ENCODE peak calls at places on chromosomes 4 and X, in seven cellular contexts. D is psoas muscle, O is colonic mucosa, H is heart left ventricle, Q is sigmoid colon, S is left ventricle myocardium inferior, W is ovary. E is an unnamed sample. For H3K4me1, the result is how much of the 10 kb centered on the place peaks cover.

GRCh38 chrX:119194631-119195030 is 41.5 kb upstream of the PGRMC1 start:
- DNase-seq in D (no peak), O (no peak), H (no peak), Q (no peak), S (no peak), W (no peak), E (no peak)

GRCh38 chrX:149491812-149492211 is 13.3 kb downstream of the IDS start:
- DNase-seq in D (no peak), O (peak), H (no peak), Q (no peak), S (no peak), W (no peak), E (no peak)

GRCh38 chr4:71400788-71401187 is 62.0 kb downstream of the SLC4A4 start:
- DNase-seq in D (no peak), O (no peak), H (no peak), Q (no peak), S (no peak), W (no peak), E (no peak)

GRCh38 chr4:162849922-162850321 is 316.8 kb downstream of the NAF1 start:
- DNase-seq in D (no peak), O (no peak), H (no peak), Q (no peak), S (no peak), W (no peak), E (no peak)

GRCh38 chr4:185086053-185086452 is 57.0 kb upstream of the SLC25A4 start:
- DNase-seq in D (no peak), O (no peak), H (no peak), Q (no peak), S (no peak), W (no peak), E (no peak)

GRCh38 chr4:68817386-68817785 is 1.6 kb downstream of the UGT2B10 start:
- DNase-seq in D (no peak), O (no peak), H (no peak), Q (no peak), S (no peak), W (no peak), E (no peak)

GRCh38 chrX:77431227-77431626 is 16.0 kb upstream of the FGF16 start:
- DNase-seq in D (peak), O (no peak), H (no peak), Q (no peak), S (no peak), W (no peak), E (no peak)

GRCh38 chr4:155667538-155668511 is 1.2 kb downstream of the GUCY1A1 start:
- DNase-seq in D (peak), O (peak), H (peak), Q (peak), S (peak), W (no peak), E (peak)

GRCh38 chr4:151147000-151147399 is 47.6 kb downstream of the RPS3A start:
- DNase-seq in D (no peak), O (no peak), H (no peak), Q (no peak), S (no peak), W (no peak), E (no peak)

GRCh38 chr4:112775801-112776200 is 138.9 kb downstream of the LARP7 start:
- DNase-seq in D (no peak), O (no peak), H (no peak), Q (no peak), S (no peak), W (no peak), E (no peak)

GRCh38 chr4:98950925-98951324 is 22.0 kb upstream of the EIF4E start:
- DNase-seq in D (no peak), O (no peak), H (no peak), Q (no peak), S (no peak), W (no peak), E (no peak)

GRCh38 chr4:24753519-24753918 is 41.9 kb upstream of the SOD3 start:
- DNase-seq in D (no peak), O (no peak), H (no peak), Q (no peak), S (no peak), W (no peak), E (no peak)

GRCh38 chr4:72031868-72032619 is at the start of gene NPFFR2:
- DNase-seq in D (peak), O (no peak), H (no peak), Q (no peak), S (peak), W (no peak), E (no peak)

GRCh38 chrX:132025085-132025484 is 2.0 kb downstream of the STK26 start:
- DNase-seq in D (no peak), O (no peak), H (no peak), Q (no peak), S (no peak), W (no peak), E (no peak)

GRCh38 chrX:132022115-132022862 is 813 bp upstream of the STK26 start:
- DNase-seq in D (no peak), O (peak), H (no peak), Q (no peak), S (no peak), W (no peak), E (no peak)

GRCh38 chrX:132023117-132023895 is at the start of gene STK26:
- DNase-seq in D (peak), O (peak), H (peak), Q (peak), S (peak), W (peak), E (peak)

GRCh38 chrX:132022863-132023116 is 312 bp upstream of the STK26 start:
- DNase-seq in D (no peak), O (no peak), H (no peak), Q (no peak), S (peak), W (no peak), E (no peak)

DNA sequence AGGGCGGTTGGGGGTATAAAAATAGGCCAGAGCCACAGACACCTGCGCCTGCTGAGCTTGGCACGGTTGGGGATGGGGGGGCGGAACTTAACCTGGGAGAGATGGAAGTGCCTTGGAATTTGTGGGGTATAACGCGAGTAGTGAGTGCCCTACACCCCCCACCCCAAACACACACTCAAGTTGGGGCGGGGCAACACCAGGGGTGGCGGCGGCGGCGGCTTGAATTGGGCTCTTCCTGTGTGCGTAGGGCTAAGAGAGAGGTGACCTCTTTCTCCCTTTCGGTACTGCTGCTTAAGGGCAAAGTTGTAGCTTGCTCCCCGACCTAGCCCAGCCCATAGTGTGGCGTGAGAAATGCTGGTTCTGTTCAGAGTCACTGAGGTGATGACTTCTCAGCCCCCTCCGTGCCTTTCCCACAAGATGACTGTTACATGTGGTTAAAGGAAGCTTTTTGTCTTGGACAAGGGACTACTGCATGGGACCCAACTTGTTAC is 839 bp downstream of the STK26 start:
- DNase-seq in D (no peak), O (peak), H (no peak), Q (no peak), S (peak), W (no peak), E (peak)
- H3K4me1 ChIP-seq in D (under half), O (under half), H (under half), Q (under half), S (under half), W (under half), E (under half)

DNA sequence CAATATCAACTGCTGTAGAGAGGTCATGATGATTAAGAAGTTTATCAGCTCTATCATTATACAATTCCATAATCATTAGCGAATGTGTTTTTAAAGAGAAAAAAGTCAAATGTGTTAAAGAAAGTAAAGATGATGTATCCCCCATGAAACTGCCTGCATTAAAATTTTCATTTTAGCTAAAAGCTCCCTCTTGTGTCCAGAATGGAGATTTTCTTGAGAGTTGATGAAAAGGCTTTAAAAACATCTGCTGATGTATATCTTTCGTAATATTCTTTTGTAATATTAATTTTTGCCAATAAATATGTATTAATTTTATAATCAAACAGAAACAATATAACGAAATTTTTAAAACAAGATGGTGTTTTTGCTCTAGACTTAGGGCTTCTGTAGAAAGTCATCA is 52.1 kb upstream of the LHFPL1 start:
- DNase-seq in D (no peak), O (no peak), H (no peak), Q (no peak), S (no peak), W (no peak), E (no peak)
- TF ChIP-seq CTCF in D (peak), O (no peak), H (no peak), Q (no peak), S (peak), W (no peak), E (no peak)

DNA sequence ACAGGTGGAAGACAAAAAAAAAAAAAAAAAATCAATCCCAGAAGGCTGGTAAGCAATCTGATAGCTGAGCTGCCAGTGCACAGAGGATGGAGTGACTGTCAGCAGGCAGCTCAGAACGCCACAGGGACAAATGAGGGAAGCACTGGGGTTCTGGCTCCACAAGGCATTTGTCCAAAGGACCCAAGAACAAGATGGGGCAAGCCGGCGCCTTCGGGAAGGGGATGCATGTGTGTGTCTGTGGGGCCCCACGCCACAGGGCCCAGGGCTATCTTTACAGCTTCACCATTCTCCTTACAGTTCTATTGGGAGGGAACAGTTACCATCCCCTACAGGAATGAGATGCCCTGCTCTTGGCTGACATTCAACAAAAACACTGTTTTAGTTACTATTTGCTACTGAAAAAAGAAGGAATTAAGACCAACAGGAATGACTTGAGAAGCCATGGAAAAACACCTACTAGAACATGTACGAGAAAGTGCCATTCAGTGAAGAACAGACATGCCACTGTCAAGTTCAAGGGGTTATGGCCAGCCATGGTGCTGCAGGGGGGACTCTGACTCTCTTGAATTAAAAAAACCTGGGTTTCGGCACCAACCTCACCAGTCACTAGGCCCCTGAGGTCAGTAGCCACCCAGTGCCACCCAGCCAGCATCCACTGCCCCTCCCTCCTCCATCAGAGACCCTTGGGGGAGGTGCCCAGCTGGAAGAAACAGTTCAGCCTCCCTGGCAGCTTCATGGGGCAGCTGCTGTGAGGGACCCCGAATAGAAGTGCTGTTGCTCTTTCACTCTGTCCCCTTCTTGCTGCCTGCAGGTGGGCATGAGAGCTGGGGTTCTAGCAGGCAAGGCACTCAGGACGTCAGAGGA is 18.5 kb downstream of the WDR1 start:
- DNase-seq in D (no peak), O (no peak), H (no peak), Q (no peak), S (no peak), W (no peak), E (no peak)
- H3K4me1 ChIP-seq in D (half or more), O (under half), H (half or more), Q (half or more), S (half or more), W (under half), E (under half)

GRCh38 chr4:146040623-146041022 is 102.0 kb upstream of the ZNF827 start:
- DNase-seq in D (no peak), O (no peak), H (no peak), Q (no peak), S (no peak), W (no peak), E (no peak)
- TF ChIP-seq CTCF in D (no peak), O (no peak), H (no peak), Q (no peak), S (no peak), W (no peak), E (no peak)

GRCh38 chr4:147793973-147794690 is 62.2 kb downstream of the ARHGAP10 start:
- DNase-seq in D (no peak), O (no peak), H (no peak), Q (no peak), S (no peak), W (no peak), E (no peak)
- H3K4me1 ChIP-seq in D (under half), O (under half), H (under half), Q (half or more), S (half or more), W (under half), E (under half)

GRCh38 chrX:143648705-143649104 is 12.8 kb upstream of the SLITRK4 start:
- DNase-seq in D (no peak), O (no peak), H (no peak), Q (no peak), S (no peak), W (no peak), E (peak)
- TF ChIP-seq CTCF in D (no peak), O (peak), H (no peak), Q (no peak), S (no peak), W (no peak), E (no peak)

GRCh38 chr4:69907151-69907550 is 23.7 kb upstream of the CSN1S1 start:
- DNase-seq in D (no peak), O (no peak), H (no peak), Q (no peak), S (no peak), W (no peak), E (no peak)
- H3K4me1 ChIP-seq in D (under half), O (under half), H (under half), Q (under half), S (under half), W (under half), E (under half)

GRCh38 chr4:10091531-10092181 is 24.9 kb downstream of the WDR1 start:
- DNase-seq in D (peak), O (no peak), H (peak), Q (no peak), S (peak), W (no peak), E (no peak)

GRCh38 chr4:10090467-10091250 is 25.9 kb downstream of the WDR1 start:
- DNase-seq in D (peak), O (no peak), H (peak), Q (no peak), S (peak), W (no peak), E (no peak)

GRCh38 chr4:10087152-10087791 is 29.3 kb downstream of the WDR1 start:
- DNase-seq in D (peak), O (no peak), H (no peak), Q (peak), S (peak), W (no peak), E (no peak)

GRCh38 chr4:10088135-10089010 is 28.2 kb downstream of the WDR1 start:
- DNase-seq in D (peak), O (no peak), H (peak), Q (no peak), S (no peak), W (no peak), E (peak)

GRCh38 chr4:10089346-10089745 is 27.3 kb downstream of the WDR1 start:
- DNase-seq in D (peak), O (peak), H (peak), Q (no peak), S (peak), W (no peak), E (peak)
- TF ChIP-seq CTCF in D (peak), O (peak), H (peak), Q (no peak), S (peak), W (no peak), E (peak)